ENCODE peak calls at places on chromosome 4, in nine cellular contexts. W is Calu3; I is activated CD4-positive, alpha-beta T cell treated with anti-CD3 and anti-CD28 coated beads, Interleukin-2, amount 50 U/mL, for 48 hours; Z is effector memory CD8-positive, alpha-beta T cell; J is PC-3; U is NCI-H460; N is NCI-H2081 treated with DMSO at 0.1 percent for 48 hours; V is iPS-NIHi11; P is NK-92 treated with Interleukin-12 subunit alpha and Interleukin-12 subunit beta, amount 100 ng/mL, for 24 hours. C is an unnamed sample.

GRCh38 chr4:153451931-153452660 is 14.1 kb upstream of the TMEM131L start:
- DNase-seq in V (peak), U (no peak), I (no peak), Z (no peak), P (no peak), J (no peak), N (no peak), W (no peak), C (no peak)

GRCh38 chr4:41939016-41939623 is 3.9 kb downstream of the TMEM33 start:
- DNase-seq in W (no peak), P (no peak), I (no peak), V (no peak), Z (no peak), J (peak), U (peak), N (no peak), C (no peak)

GRCh38 chr4:182888894-182889293 is 28.3 kb downstream of the DCTD start:
- DNase-seq in W (no peak), Z (no peak), U (no peak), N (no peak), P (no peak), V (no peak), I (no peak), J (no peak), C (no peak)

GRCh38 chr4:125315571-125316390 is 1.0 kb downstream of the FAT4 start:
- DNase-seq in U (no peak), Z (no peak), P (no peak), W (peak), J (peak), N (no peak), V (peak), I (peak), C (no peak)

GRCh38 chr4:3760833-3761232 is 5.4 kb upstream of the ADRA2C start:
- DNase-seq in V (no peak), P (no peak), I (no peak), U (no peak), J (no peak), Z (no peak), N (no peak), W (no peak), C (no peak)

GRCh38 chr4:102759835-102760644 is 728 bp downstream of the MANBA start:
- DNase-seq in P (no peak), V (no peak), N (no peak), Z (peak), J (peak), U (no peak), I (peak), W (peak), C (no peak)

GRCh38 chr4:65416875-65417274 is 253.4 kb downstream of the EPHA5 start:
- DNase-seq in Z (no peak), U (peak), J (peak), V (peak), P (no peak), N (peak), I (no peak), W (peak), C (no peak)

GRCh38 chr4:173365359-173365996 is 5.3 kb upstream of the SAP30 start:
- DNase-seq in V (no peak), W (no peak), I (peak), U (no peak), N (no peak), P (no peak), J (no peak), Z (no peak), C (no peak)

GRCh38 chr4:41572414-41572986 is 34.5 kb downstream of the LIMCH1 start:
- DNase-seq in I (no peak), P (no peak), W (no peak), N (no peak), J (no peak), Z (no peak), V (no peak), U (no peak), C (no peak)

GRCh38 chr4:93451954-93452353 is 376.6 kb upstream of the ATOH1 start:
- DNase-seq in U (no peak), I (no peak), V (no peak), J (no peak), N (no peak), P (no peak), W (no peak), Z (no peak), C (no peak)

GRCh38 chr4:10080874-10081606 is 35.6 kb downstream of the WDR1 start:
- DNase-seq in U (no peak), N (no peak), J (no peak), V (no peak), Z (no peak), P (no peak), I (no peak), W (no peak), C (no peak)

GRCh38 chr4:92600638-92601037 is 296.9 kb downstream of the GRID2 start:
- DNase-seq in W (no peak), P (no peak), V (peak), I (no peak), N (no peak), U (no peak), Z (no peak), J (peak), C (no peak)

GRCh38 chr4:66606908-66607307 is 936.6 kb upstream of the EPHA5 start:
- DNase-seq in U (no peak), W (no peak), V (peak), N (no peak), P (no peak), I (no peak), Z (no peak), J (no peak), C (no peak)